ENCODE peak calls at places on chromosomes 6 and 20, in nine cellular contexts. I is sigmoid colon, Z is stomach, V is GM23338, E is HCT116, X is HepG2, P is GM12878, C is SK-N-SH, A is GM12892. U is an unnamed sample.

GRCh38 chr6:133001040-133001570 is 186.7 kb downstream of the RPS12 start:
- DNase-seq in I (no peak), C (no peak), Z (no peak), P (no peak), X (no peak), A (no peak), E (no peak), V (no peak), U (no peak)

GRCh38 chr6:56808871-56809359 is 146.0 kb upstream of the BEND6 start:
- DNase-seq in I (no peak), V (peak), P (no peak), Z (no peak), E (no peak), X (no peak), C (no peak), A (no peak), U (no peak)

GRCh38 chr6:309947-310346 is 17.7 kb downstream of the DUSP22 start:
- DNase-seq in E (no peak), A (no peak), I (no peak), Z (no peak), X (no peak), V (no peak), P (no peak), C (no peak), U (no peak)

GRCh38 chr20:8309638-8310037 is 177.6 kb downstream of the PLCB1 start:
- DNase-seq in I (no peak), Z (no peak), X (no peak), P (no peak), C (no peak), A (no peak), E (no peak), V (peak), U (peak)

GRCh38 chr6:1335367-1336037 is 23.6 kb downstream of the FOXQ1 start:
- DNase-seq in X (peak), A (no peak), V (no peak), Z (peak), P (no peak), I (no peak), E (peak), C (no peak), U (peak)

GRCh38 chr20:46056970-46057855 is 28.2 kb downstream of the SLC12A5 start:
- DNase-seq in Z (no peak), X (no peak), C (no peak), A (no peak), I (peak), P (no peak), V (peak), E (no peak), U (no peak)

GRCh38 chr20:50519036-50519780 is 9.0 kb downstream of the PTPN1 start:
- DNase-seq in A (no peak), E (no peak), Z (no peak), P (no peak), C (no peak), X (no peak), V (no peak), I (no peak), U (no peak)

GRCh38 chr6:27081188-27081587 is 166.3 kb upstream of the PRSS16 start:
- DNase-seq in E (no peak), Z (no peak), I (no peak), X (no peak), P (no peak), V (no peak), C (no peak), A (no peak), U (no peak)

GRCh38 chr6:164925681-164926530 is 383.5 kb downstream of the C6orf118 start:
- DNase-seq in C (no peak), X (no peak), I (no peak), A (no peak), E (no peak), V (no peak), P (no peak), Z (no peak), U (no peak)

GRCh38 chr6:46741482-46741881 is 5.3 kb upstream of the ANKRD66 start:
- DNase-seq in E (no peak), A (no peak), V (no peak), I (no peak), C (no peak), Z (no peak), P (no peak), X (no peak), U (no peak)

GRCh38 chr20:50824137-50824536 is 29.3 kb downstream of the BCAS4 start:
- DNase-seq in A (no peak), E (no peak), Z (peak), X (no peak), C (no peak), V (no peak), I (peak), P (no peak), U (no peak)

GRCh38 chr20:53872561-53873248 is 197.7 kb downstream of the BCAS1 start:
- DNase-seq in A (no peak), X (no peak), V (no peak), P (peak), C (no peak), Z (no peak), E (no peak), I (no peak), U (no peak)

GRCh38 chr6:20286968-20287565 is 74.8 kb upstream of the MBOAT1 start:
- DNase-seq in P (no peak), X (no peak), C (no peak), Z (no peak), A (no peak), E (no peak), V (no peak), I (no peak), U (no peak)

GRCh38 chr20:43563429-43563828 is 4.6 kb downstream of the SGK2 start:
- DNase-seq in I (no peak), E (no peak), V (no peak), P (no peak), C (no peak), Z (no peak), X (peak), A (no peak), U (no peak)

GRCh38 chr6:134375199-134375598 is 57.3 kb upstream of the SGK1 start:
- DNase-seq in P (no peak), Z (no peak), E (no peak), A (no peak), C (no peak), X (no peak), I (no peak), V (no peak), U (no peak)

GRCh38 chr6:101666256-101666655 is 272.7 kb downstream of the GRIK2 start:
- DNase-seq in V (no peak), P (no peak), I (no peak), E (peak), X (peak), Z (peak), A (no peak), C (no peak), U (no peak)

GRCh38 chr20:57932227-57932864 is 222.5 kb upstream of the PMEPA1 start:
- DNase-seq in E (no peak), X (no peak), A (no peak), I (no peak), V (no peak), Z (no peak), C (no peak), P (no peak), U (no peak)

GRCh38 chr20:1944345-1945099 is 49.3 kb downstream of the SIRPA start:
- DNase-seq in C (no peak), E (no peak), Z (no peak), P (no peak), A (no peak), V (peak), X (no peak), I (peak), U (no peak)

GRCh38 chr6:111088668-111089003 is 1.3 kb downstream of the SLC16A10 start:
- DNase-seq in P (no peak), A (no peak), Z (no peak), I (no peak), C (no peak), E (no peak), X (no peak), V (no peak), U (no peak)

GRCh38 chr20:44357555-44358130 is 2.1 kb downstream of the HNF4A start:
- DNase-seq in X (no peak), P (no peak), V (no peak), A (no peak), Z (no peak), C (no peak), I (no peak), E (no peak), U (no peak)

GRCh38 chr20:57619053-57619831 is 984 bp downstream of the ZBP1 start:
- DNase-seq in V (no peak), E (no peak), C (no peak), I (no peak), X (no peak), P (peak), A (no peak), Z (peak), U (no peak)

GRCh38 chr6:55758156-55758942 is 117.0 kb downstream of the BMP5 start:
- DNase-seq in X (peak), V (no peak), E (no peak), C (no peak), A (no peak), P (no peak), I (no peak), Z (no peak), U (peak)

GRCh38 chr6:170251776-170252571 is 38.9 kb downstream of the DLL1 start:
- DNase-seq in E (no peak), I (no peak), P (no peak), X (no peak), C (no peak), V (no peak), A (no peak), Z (no peak), U (no peak)

GRCh38 chr6:26199773-26200728 is 112.8 kb downstream of the HFE start:
- DNase-seq in X (no peak), E (peak), I (peak), P (no peak), V (peak), C (no peak), A (no peak), Z (no peak), U (no peak)

GRCh38 chr6:112984899-112985298 is 637.8 kb downstream of the RFPL4B start:
- DNase-seq in V (no peak), I (no peak), Z (no peak), X (no peak), P (no peak), C (no peak), A (no peak), E (no peak), U (no peak)

GRCh38 chr6:149336529-149336928 is 19.0 kb downstream of the TAB2 start:
- DNase-seq in E (no peak), Z (no peak), A (no peak), P (no peak), V (no peak), I (no peak), X (no peak), C (no peak), U (no peak)

GRCh38 chr20:51532577-51533191 is 9.8 kb downstream of the NFATC2 start:
- DNase-seq in A (no peak), E (no peak), I (peak), Z (no peak), C (no peak), X (no peak), V (no peak), P (no peak), U (no peak)

GRCh38 chr6:150998992-150999975 is 133.8 kb downstream of the MTHFD1L start:
- DNase-seq in X (no peak), I (no peak), E (no peak), A (no peak), Z (no peak), C (no peak), P (no peak), V (no peak), U (no peak)

GRCh38 chr6:167683028-167683862 is 143.5 kb upstream of the AFDN start:
- DNase-seq in E (peak), X (peak), I (peak), Z (peak), V (no peak), P (no peak), A (no peak), C (no peak), U (no peak)
- TF ChIP-seq POLR2AphosphoS5 in E (peak), X (no peak), I (peak), Z (peak), V (no peak), P (no peak), A (no peak), C (no peak), U (no peak)

DNA sequence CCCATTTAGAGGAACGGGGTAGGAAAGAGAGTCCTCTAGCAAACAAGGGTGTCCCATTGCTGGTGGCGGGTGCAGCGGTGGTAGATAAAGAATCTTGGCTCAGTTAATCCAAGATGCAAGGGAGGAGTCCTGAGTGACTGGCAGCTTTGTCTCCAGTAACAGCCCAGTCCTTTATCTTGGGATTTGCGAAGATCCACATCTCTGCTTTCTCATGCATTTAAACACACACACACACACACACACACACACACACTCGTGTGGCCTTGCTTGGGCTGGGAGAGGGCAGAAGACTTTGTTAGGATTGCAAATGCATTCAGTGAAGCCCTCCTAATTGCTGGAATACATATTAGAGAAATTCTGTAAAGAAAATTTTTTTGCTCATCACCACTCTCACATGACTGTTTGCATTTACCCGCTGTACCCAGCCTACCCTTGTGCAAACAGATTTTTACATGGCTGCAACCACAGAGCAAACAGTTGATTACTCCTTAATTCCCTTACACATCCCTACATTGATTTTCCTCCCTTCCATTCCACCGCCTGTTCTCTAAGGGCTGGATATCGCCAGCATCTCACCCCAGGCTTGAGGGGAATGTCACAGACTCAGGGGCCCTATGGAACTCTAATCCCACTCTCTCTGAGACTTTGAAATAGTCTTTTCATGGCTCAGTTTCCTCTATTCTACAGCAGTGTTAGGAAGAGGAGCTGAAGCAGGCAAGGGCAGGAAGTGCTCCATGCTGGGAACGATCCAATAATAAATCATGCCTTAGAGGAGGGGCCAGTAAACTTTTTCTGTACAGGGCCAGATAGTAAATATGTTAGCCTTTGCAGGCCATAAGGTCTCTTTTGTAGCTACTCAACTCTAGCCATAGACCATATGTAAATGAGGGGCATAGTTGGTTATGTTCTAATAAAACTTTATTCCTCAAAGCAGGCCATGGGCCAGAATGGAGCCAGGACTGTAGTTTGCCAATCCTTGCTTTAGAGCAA is 3.5 kb downstream of the C6orf132 start:
- DNase-seq in A (no peak), X (peak), E (no peak), Z (no peak), C (no peak), V (peak), I (no peak), P (no peak), U (peak)
- TF ChIP-seq POLR2AphosphoS5 in A (no peak), X (no peak), E (no peak), Z (peak), C (no peak), V (no peak), I (no peak), P (no peak), U (no peak)

DNA sequence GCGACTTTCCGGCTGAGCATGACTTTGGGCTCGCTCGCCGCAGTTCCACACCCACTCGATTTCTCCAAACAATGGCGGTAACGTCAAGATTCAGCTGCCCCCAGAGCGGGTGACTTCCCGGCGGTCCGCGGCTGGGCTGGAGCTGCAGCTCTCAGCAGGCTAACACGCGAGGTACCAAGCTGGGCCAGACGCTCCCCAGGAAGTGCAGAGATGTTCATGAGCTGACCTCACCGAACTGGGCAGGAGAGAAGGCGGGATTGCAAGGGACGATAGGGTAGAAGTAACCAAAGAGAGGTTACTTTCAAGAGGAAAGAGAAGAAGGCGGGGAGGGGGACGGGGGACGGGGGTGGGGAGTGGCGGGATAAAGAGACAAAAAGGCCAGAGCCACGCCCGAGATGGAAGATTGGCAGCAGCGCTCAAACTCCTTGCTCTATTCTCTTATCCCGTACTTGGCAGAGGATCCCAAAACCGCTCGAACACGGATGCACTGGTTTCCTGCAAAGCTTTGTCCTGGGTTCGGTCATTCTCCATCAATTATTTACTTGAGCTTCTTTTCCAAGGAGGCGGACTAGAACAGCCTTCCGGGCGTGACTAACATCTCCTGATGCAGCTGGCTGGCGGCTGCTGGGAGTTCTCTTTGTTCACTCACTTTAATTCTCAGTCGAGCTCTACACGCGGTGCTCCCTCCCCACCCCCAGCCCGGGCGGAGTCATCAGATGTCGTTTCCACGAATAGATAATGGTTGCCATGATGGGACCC is at the start of gene MTCL3:
- DNase-seq in P (no peak), C (peak), V (peak), A (no peak), I (no peak), Z (no peak), E (no peak), X (no peak), U (no peak)
- TF ChIP-seq POLR2AphosphoS5 in P (no peak), C (peak), V (no peak), A (no peak), I (no peak), Z (no peak), E (no peak), X (no peak), U (no peak)

GRCh38 chr6:6676910-6677441 is 88.5 kb downstream of the LY86 start:
- DNase-seq in A (peak), X (peak), V (peak), Z (peak), I (peak), E (peak), P (peak), C (peak), U (peak)

GRCh38 chr6:6678811-6679210 is 90.3 kb downstream of the LY86 start:
- DNase-seq in V (no peak), I (no peak), C (no peak), E (no peak), P (no peak), Z (peak), X (no peak), A (no peak), U (no peak)

GRCh38 chr6:6680524-6680923 is 92.0 kb downstream of the LY86 start:
- DNase-seq in I (no peak), A (no peak), E (no peak), X (no peak), C (no peak), V (no peak), Z (no peak), P (no peak), U (peak)

GRCh38 chr6:6679633-6680032 is 91.1 kb downstream of the LY86 start:
- DNase-seq in V (no peak), X (no peak), I (no peak), A (no peak), P (no peak), E (no peak), C (no peak), Z (no peak), U (no peak)

GRCh38 chr6:6678185-6678671 is 89.7 kb downstream of the LY86 start:
- DNase-seq in C (no peak), I (no peak), P (no peak), Z (no peak), X (peak), A (no peak), V (no peak), E (no peak), U (no peak)
- TF ChIP-seq POLR2AphosphoS5 in C (no peak), I (no peak), P (no peak), Z (peak), X (no peak), A (no peak), V (no peak), E (no peak), U (no peak)

GRCh38 chr6:73461537-73462350 is at the start of gene MTO1:
- DNase-seq in Z (peak), E (peak), P (no peak), V (peak), I (peak), X (peak), C (peak), A (peak), U (peak)
- TF ChIP-seq POLR2AphosphoS5 in Z (peak), E (peak), P (peak), V (peak), I (peak), X (peak), C (peak), A (peak), U (peak)